ENCODE peak calls at places on chromosomes 16 and 17, in six cellular contexts. U, Q, E, O, K and G are unnamed samples.

GRCh38 chr16:22326771-22327445 is 29.7 kb downstream of the POLR3E start:
- DNase-seq in Q (no peak), U (no peak), E (no peak), K (peak), O (no peak), G (no peak)

GRCh38 chr16:65202461-65202860 is 80.6 kb upstream of the CDH11 start:
- DNase-seq in K (no peak), O (no peak), Q (no peak), U (no peak), E (peak), G (no peak)

GRCh38 chr17:78923660-78924453 is 1.3 kb downstream of the TIMP2 start:
- DNase-seq in O (peak), E (no peak), U (no peak), K (peak), Q (peak), G (no peak)

GRCh38 chr17:37056622-37057021 is 107.9 kb downstream of the AATF start:
- DNase-seq in Q (no peak), K (no peak), O (no peak), U (no peak), E (no peak), G (no peak)

GRCh38 chr16:9610727-9611126 is 519.3 kb downstream of the HAPSTR1 start:
- DNase-seq in U (no peak), O (peak), E (no peak), Q (no peak), K (no peak), G (no peak)

GRCh38 chr17:62062936-62063335 is 2.1 kb downstream of the MED13 start:
- DNase-seq in K (no peak), O (no peak), E (no peak), U (no peak), Q (no peak), G (peak)

GRCh38 chr17:2564876-2565275 is 28.6 kb upstream of the PAFAH1B1 start:
- DNase-seq in E (no peak), U (peak), O (peak), Q (no peak), K (no peak), G (no peak)

GRCh38 chr17:43917348-43918025 is 10.2 kb upstream of the MPP2 start:
- DNase-seq in U (no peak), Q (peak), O (peak), K (no peak), E (peak), G (peak)

GRCh38 chr17:80722656-80723055 is 178.0 kb downstream of the RPTOR start:
- DNase-seq in K (no peak), O (no peak), Q (no peak), U (no peak), E (no peak), G (no peak)

GRCh38 chr16:84368327-84368996 is at the start of gene ATP2C2:
- DNase-seq in K (no peak), Q (peak), O (no peak), E (no peak), U (no peak), G (no peak)

DNA sequence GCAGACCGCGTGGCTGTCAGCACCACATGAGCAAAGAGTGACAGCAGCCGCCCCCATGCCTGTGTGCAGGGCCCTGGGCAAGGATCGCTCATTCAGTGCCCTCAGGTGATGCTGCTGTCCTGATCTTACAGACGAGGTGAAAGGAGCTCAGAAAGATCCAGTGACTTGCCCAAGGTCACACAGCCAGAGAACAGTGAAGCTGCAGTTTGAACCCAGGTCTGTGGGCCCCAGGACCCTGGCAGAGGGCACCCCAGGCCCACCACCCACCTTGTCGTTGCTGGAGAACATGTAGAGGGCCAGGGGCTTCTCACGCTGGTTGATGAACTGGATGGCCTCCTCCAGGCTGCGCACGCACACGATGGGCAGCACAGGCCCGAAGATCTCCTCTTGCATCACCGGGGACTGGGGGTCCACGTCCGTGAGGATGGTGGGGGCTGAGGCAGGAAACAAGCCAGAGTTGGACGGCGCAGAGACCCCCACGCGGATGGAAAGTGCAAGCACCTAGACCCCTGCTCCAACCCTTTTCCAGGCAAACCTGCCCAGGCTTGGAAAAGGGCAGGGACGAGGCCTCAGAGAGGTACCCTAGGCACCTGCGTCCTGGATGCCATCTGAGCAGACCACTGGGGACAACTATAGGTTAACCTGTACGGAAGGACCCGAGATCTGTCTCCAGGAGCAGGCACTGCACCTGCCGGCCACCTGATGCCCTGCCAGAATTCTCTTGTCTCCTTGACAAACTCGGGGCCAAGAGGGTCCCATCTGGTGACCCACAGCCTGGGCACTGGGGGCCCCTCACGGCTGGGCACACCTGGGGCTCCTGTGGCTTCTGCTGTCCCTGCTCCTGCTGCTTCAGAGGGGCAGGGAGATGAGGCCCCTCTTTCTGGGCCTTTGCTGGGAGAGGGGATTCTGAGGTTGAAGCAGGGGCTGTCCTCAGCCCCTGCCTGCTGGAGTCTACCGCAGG is 8.6 kb downstream of the ALDH3A1 start:
- DNase-seq in K (no peak), Q (no peak), O (no peak), U (no peak), E (no peak), G (no peak)
- TF ChIP-seq POLR2A in K (no peak), Q (no peak), O (no peak), U (no peak), E (no peak), G (no peak)

DNA sequence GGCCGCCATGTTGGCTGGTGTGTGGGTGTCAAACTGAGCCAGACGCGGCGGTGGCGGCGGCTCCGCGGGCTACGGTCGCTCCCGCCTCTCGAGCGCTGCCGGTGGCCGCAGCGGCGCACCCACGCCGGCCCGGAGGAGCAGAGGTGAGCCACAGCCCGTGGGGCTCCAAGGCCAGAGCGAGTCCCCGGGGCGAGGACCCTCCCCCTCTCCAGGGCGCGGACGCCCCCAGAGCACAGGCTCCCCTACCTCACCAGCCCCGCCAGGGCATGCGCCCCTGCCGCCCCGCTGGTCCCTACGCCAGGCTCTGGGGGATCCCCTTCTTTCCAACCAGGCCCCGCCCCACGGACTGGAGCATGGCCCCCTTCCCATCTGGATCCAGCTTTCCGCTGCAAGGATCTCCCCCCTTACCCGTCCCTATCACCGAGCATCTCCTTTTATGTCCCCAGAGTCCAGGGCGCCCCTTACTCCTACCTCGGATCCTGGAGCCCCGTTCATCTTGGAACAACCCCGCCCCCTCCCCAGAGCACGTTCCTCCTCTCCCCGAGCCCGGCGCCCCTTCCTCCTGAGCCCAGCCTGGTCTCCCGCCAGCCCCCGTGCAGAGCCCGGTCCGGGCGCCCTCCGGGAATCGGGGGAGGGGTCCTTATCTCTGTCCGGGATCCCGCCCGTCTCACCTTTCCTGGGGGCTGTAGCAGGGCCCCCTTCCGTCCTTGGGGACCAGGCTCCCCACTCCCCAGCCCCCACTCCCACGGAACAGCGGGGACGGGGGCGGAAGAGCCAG is 412 bp downstream of the EPN2 start:
- DNase-seq in O (peak), K (peak), Q (peak), E (no peak), U (no peak), G (no peak)
- TF ChIP-seq POLR2A in O (no peak), K (no peak), Q (peak), E (no peak), U (no peak), G (peak)

DNA sequence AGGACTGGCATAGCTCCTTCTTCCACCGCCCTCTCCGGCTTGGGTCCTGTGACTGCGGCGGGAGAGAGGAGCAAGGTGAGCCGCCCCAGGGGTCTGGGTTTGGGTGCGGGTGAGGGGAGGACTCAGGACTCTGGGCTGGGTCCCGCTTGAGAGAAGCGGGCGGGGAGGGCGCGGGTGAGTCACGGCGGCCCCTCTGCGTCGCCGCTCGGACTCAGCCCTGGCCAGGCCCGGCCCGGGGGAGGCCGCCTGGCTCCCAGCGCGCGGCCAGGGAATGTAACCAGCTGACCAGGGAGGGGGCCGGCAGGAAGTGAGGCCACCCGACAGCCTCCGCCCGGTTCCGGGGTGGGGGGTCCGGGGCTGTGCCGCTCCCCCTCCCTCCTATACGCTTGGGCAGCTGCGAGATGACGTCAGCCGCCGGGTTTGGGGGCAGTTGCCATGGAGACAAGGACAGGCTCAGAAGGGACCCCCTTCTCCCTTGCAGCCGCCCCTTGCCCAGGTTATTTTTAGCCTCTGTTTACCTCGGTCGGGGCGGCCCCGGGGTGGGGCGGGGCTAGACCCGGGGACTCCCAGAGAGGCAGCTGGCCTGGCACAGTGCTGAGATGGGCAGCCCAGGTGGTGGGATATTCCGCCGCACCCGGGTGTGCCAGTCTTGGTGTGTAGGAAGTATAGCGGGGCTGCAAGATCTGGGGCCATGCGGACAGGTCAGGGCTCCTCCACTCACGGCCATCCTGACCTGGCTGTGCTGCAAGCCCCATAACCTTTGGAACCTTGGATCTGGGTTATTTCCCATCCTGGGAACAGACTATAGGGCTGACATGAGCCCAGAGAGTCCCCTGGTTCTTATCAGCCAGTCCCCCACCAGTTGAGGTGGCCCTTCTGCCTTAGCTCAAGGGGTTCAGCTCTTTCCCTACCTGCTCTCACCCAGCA is 1.6 kb downstream of the RIPOR1 start:
- DNase-seq in Q (peak), O (peak), U (no peak), K (peak), E (peak), G (peak)
- TF ChIP-seq POLR2A in Q (no peak), O (peak), U (no peak), K (no peak), E (peak), G (peak)

DNA sequence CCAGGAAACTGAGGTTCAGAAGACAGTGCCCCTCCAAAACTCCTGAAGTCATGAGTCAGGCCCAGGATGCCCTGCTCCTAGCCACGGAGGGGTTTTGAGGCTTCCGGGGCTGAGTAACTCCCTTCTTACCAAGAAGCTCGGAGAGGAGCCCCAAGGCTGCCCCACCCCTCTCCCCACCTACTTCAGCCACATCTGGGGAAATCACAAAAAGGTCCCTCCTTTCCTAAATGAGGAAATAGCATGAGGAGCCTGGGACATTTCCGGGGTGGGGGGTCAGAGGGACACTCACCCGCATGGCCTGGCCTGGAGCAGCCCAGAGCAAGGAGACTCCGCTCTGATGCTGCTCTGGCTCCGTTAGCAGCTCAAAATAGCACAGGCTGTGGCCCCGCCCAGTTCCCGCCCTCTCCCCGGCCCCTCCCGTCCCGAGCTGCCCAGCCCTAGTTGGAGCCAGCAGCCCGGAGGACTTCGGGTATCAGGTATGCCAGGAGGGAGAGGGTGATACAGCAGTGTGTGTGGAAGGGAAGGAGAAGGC is 40.1 kb downstream of the MYO18A start:
- DNase-seq in E (peak), Q (peak), U (no peak), K (peak), O (peak), G (peak)
- TF ChIP-seq POLR2A in E (no peak), Q (no peak), U (no peak), K (no peak), O (no peak), G (no peak)